ENCODE peak calls at places on chromosomes 7 and 10, in five cellular contexts. B is tibial nerve, O is NCI-H748 treated with DMSO at 0.1 percent for 48 hours, K is testis, M is AG09309. C is an unnamed sample.

GRCh38 chr7:153017197-153017596 is 257.6 kb downstream of the ACTR3B start:
- DNase-seq in K (peak), B (no peak), O (no peak), M (no peak), C (no peak)

GRCh38 chr10:73083234-73083633 is 13.4 kb downstream of the P4HA1 start:
- DNase-seq in K (no peak), O (no peak), M (no peak), B (no peak), C (no peak)

GRCh38 chr7:17681965-17682364 is 258.3 kb downstream of the SNX13 start:
- DNase-seq in O (no peak), B (no peak), M (no peak), K (no peak), C (no peak)

GRCh38 chr7:22397981-22398380 is 41.0 kb upstream of the RAPGEF5 start:
- DNase-seq in K (no peak), B (no peak), O (no peak), M (no peak), C (no peak)

GRCh38 chr10:122590158-122590557 is 29.6 kb downstream of the DMBT1 start:
- DNase-seq in B (no peak), O (no peak), K (no peak), M (no peak), C (no peak)

GRCh38 chr10:49105076-49105475 is 10.2 kb downstream of the VSTM4 start:
- DNase-seq in M (no peak), K (no peak), B (no peak), O (no peak), C (no peak)

GRCh38 chr10:49053053-49053997 is 62.0 kb downstream of the VSTM4 start:
- DNase-seq in M (no peak), K (peak), O (no peak), B (no peak), C (no peak)

GRCh38 chr7:7681191-7681935 is 37.0 kb downstream of the RPA3 start:
- DNase-seq in K (peak), M (peak), O (peak), B (no peak), C (no peak)

GRCh38 chr7:2066251-2066919 is 166.4 kb downstream of the MAD1L1 start:
- DNase-seq in M (no peak), B (no peak), K (no peak), O (no peak), C (no peak)

GRCh38 chr10:110410329-110411046 is 87.2 kb upstream of the DUSP5 start:
- DNase-seq in K (no peak), M (peak), O (no peak), B (no peak), C (no peak)

GRCh38 chr10:74081192-74081803 is 69.3 kb downstream of the AP3M1 start:
- DNase-seq in O (peak), M (no peak), K (peak), B (no peak), C (no peak)

GRCh38 chr10:105549731-105550130 is 908.6 kb downstream of the SORCS3 start:
- DNase-seq in M (no peak), O (no peak), K (no peak), B (no peak), C (no peak)

GRCh38 chr7:124857672-124858235 is 71.9 kb downstream of the POT1 start:
- DNase-seq in M (no peak), O (no peak), K (no peak), B (no peak), C (no peak)

GRCh38 chr7:22628112-22628511 is 98.9 kb upstream of the IL6 start:
- DNase-seq in K (no peak), B (no peak), O (peak), M (no peak), C (no peak)

GRCh38 chr10:3588816-3589215 is 196.2 kb downstream of the KLF6 start:
- DNase-seq in M (no peak), K (no peak), B (no peak), O (no peak), C (no peak)

GRCh38 chr7:74514131-74514591 is 60.5 kb downstream of the GTF2IRD1 start:
- DNase-seq in M (no peak), K (no peak), B (no peak), O (no peak), C (no peak)

GRCh38 chr7:98831641-98832221 is 38.1 kb downstream of the TMEM130 start:
- DNase-seq in K (peak), O (no peak), B (no peak), M (no peak), C (no peak)